ENCODE peak calls at places on chromosomes 6 and 20, in five cellular contexts. K is psoas muscle, C is BE2C, P is left lung, E is HCT116. A is an unnamed sample.

GRCh38 chr6:117441824-117442264 is 16.1 kb upstream of the ROS1 start:
- DNase-seq in P (no peak), K (no peak), C (no peak), E (no peak), A (no peak)

GRCh38 chr20:22716824-22717351 is 132.5 kb upstream of the FOXA2 start:
- DNase-seq in E (no peak), P (no peak), C (no peak), K (no peak), A (no peak)

GRCh38 chr6:41455818-41456217 is 90.4 kb upstream of the FOXP4 start:
- DNase-seq in K (no peak), C (no peak), E (no peak), P (no peak), A (no peak)

GRCh38 chr20:5524886-5525285 is 208.1 kb upstream of the PROKR2 start:
- DNase-seq in E (no peak), C (no peak), K (no peak), P (no peak), A (no peak)

GRCh38 chr6:137917518-137917917 is 50.5 kb downstream of the TNFAIP3 start:
- DNase-seq in C (no peak), K (no peak), P (no peak), E (no peak), A (no peak)

GRCh38 chr6:79239538-79240168 is 5.2 kb upstream of the HMGN3 start:
- DNase-seq in K (no peak), P (no peak), E (no peak), C (no peak), A (no peak)

GRCh38 chr6:53432318-53433161 is 83.8 kb upstream of the ELOVL5 start:
- DNase-seq in C (no peak), E (no peak), K (no peak), P (no peak), A (no peak)

GRCh38 chr20:62423326-62423706 is 4.0 kb downstream of the RBBP8NL start:
- DNase-seq in C (no peak), K (no peak), P (no peak), E (no peak), A (no peak)

GRCh38 chr6:149334201-149334600 is 16.7 kb downstream of the TAB2 start:
- DNase-seq in P (no peak), C (no peak), E (no peak), K (no peak), A (no peak)

GRCh38 chr20:31871602-31871954 is 1.1 kb downstream of the TTLL9 start:
- DNase-seq in K (no peak), E (no peak), P (no peak), C (no peak), A (no peak)

GRCh38 chr6:2853766-2854393 is 12.2 kb upstream of the SERPINB1 start:
- DNase-seq in K (no peak), E (peak), P (no peak), C (no peak), A (peak)

GRCh38 chr6:7669742-7670141 is 56.2 kb upstream of the BMP6 start:
- DNase-seq in C (no peak), K (no peak), E (no peak), P (no peak), A (no peak)

DNA sequence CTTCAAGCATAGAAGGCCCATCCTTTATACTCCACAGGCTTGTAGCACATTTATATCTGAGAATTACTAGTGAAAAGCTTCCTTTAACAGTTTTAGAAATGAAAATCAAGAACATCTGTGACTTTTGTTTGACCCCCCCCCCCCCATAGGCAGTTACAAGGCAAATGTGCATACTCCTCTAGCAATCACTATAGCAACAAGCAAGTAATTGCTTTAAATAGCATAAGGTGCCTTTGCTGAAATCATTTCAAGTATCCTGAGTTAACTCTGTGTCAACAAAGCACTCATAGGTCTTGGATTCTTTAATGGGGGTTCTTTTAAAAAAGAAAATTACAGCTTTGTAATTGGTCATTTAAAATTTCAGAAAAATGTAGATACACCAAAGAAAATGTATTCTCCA is 917.8 kb downstream of the PHF3 start:
- DNase-seq in C (no peak), P (no peak), E (no peak), K (no peak), A (no peak)
- TF ChIP-seq CTCF in C (no peak), P (no peak), E (no peak), K (no peak), A (no peak)

GRCh38 chr6:17015551-17016381 is 86.1 kb upstream of the STMND1 start:
- DNase-seq in E (no peak), K (no peak), P (peak), C (no peak), A (peak)

GRCh38 chr6:17015144-17015543 is 86.7 kb upstream of the STMND1 start:
- DNase-seq in P (no peak), C (no peak), E (no peak), K (no peak), A (peak)

GRCh38 chr6:17013701-17014100 is 88.1 kb upstream of the STMND1 start:
- DNase-seq in C (no peak), P (no peak), K (no peak), E (no peak), A (no peak)

GRCh38 chr6:17011985-17012384 is 89.9 kb upstream of the STMND1 start:
- DNase-seq in P (no peak), C (no peak), K (no peak), E (no peak), A (no peak)

GRCh38 chr6:17012421-17013225 is 89.2 kb upstream of the STMND1 start:
- DNase-seq in E (no peak), P (no peak), K (no peak), C (no peak), A (no peak)
- TF ChIP-seq CTCF in E (no peak), P (no peak), K (no peak), C (no peak), A (no peak)

GRCh38 chr20:39225536-39225935 is 263.4 kb downstream of the DHX35 start:
- DNase-seq in C (no peak), E (no peak), K (no peak), P (no peak), A (no peak)
- TF ChIP-seq CTCF in C (no peak), E (peak), K (no peak), P (no peak), A (no peak)

DNA sequence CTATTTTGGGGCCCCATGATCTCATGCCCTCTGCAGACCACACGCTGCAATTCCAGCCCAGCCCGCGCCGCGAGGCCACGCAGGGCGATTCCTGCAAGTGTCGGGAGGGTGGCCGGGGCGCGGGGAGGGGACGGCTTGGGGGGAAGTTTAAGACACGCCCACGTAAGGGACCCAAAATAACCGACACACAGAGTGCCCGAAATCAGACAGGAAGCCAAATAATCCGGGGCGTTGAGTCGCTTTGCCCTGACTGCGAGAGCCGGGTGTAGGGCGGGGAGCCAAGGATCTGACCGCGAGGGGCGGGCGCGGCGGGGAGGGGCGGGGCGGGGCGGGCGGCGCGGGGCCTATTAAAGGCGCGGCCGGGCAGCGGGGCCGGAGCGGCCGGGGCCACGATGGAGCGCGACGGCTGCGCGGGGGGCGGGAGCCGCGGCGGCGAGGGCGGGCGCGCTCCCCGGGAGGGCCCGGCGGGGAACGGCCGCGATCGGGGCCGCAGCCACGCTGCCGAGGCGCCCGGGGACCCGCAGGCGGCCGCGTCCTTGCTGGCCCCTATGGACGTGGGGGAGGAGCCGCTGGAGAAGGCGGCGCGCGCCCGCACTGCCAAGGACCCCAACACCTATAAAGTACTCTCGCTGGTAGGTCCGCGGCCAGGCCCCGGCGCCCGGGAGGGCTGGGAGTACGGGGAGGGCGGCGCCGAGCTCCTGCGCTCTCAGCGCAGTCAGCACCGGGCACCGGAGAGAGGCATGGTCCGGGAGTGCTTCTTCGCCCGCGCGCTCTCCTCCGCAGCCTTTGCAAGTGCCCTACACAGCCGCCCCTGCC is at the start of gene ENPP1:
- DNase-seq in P (peak), E (peak), C (peak), K (peak), A (peak)
- TF ChIP-seq CTCF in P (peak), E (no peak), C (no peak), K (peak), A (peak)

GRCh38 chr6:157557541-157557940 is 176.6 kb downstream of the ZDHHC14 start:
- DNase-seq in E (no peak), K (no peak), C (no peak), P (no peak), A (no peak)

GRCh38 chr6:157558487-157559200 is 177.7 kb downstream of the ZDHHC14 start:
- DNase-seq in P (no peak), K (no peak), E (no peak), C (no peak), A (no peak)

GRCh38 chr6:157559201-157559756 is 178.3 kb downstream of the ZDHHC14 start:
- DNase-seq in C (no peak), K (no peak), E (no peak), P (no peak), A (no peak)

GRCh38 chr6:157556671-157557430 is 175.9 kb downstream of the ZDHHC14 start:
- DNase-seq in C (no peak), K (no peak), P (no peak), E (no peak), A (no peak)

GRCh38 chr6:157558049-157558448 is 177.1 kb downstream of the ZDHHC14 start:
- DNase-seq in K (no peak), E (no peak), P (no peak), C (no peak), A (no peak)
- TF ChIP-seq CTCF in K (no peak), E (no peak), P (no peak), C (no peak), A (no peak)

A was measured in activated CD8-positive, alpha-beta T cell treated with anti-CD3 and anti-CD28 coated beads for 36 hours.